ENCODE peak calls at places on chromosome 1, in five cellular contexts. R is heart left ventricle, A is cerebellum, Y is Right ventricle myocardium inferior, X is KBM-7. W is an unnamed sample.
A peak's percentile ranks its signal among the peaks of the same experiment; 100 is the strongest.

GRCh38 chr1:143699115-143699514 is 272.7 kb downstream of the FAM72C start:
- DNase-seq in Y (no peak), X (peak; percentile 47), A (no peak), R (no peak), W (peak; percentile 51)

GRCh38 chr1:230077011-230077410 is 10.0 kb downstream of the GALNT2 start:
- DNase-seq in X (no peak), Y (no peak), A (no peak), R (no peak), W (no peak)

GRCh38 chr1:75469586-75470173 is 141.2 kb downstream of the SLC44A5 start:
- DNase-seq in X (no peak), A (no peak), Y (no peak), R (no peak), W (no peak)

GRCh38 chr1:37035014-37035686 is 835 bp upstream of the GRIK3 start:
- DNase-seq in X (no peak), Y (no peak), R (no peak), A (no peak), W (no peak)

GRCh38 chr1:180040034-180040433 is 85.4 kb downstream of the CEP350 start:
- DNase-seq in A (no peak), Y (no peak), X (peak; percentile 3), R (no peak), W (no peak)

GRCh38 chr1:240309804-240310203 is 218.1 kb downstream of the FMN2 start:
- DNase-seq in R (no peak), Y (no peak), X (no peak), A (no peak), W (no peak)

GRCh38 chr1:172117800-172118199 is 276.5 kb downstream of the DNM3 start:
- DNase-seq in R (no peak), X (no peak), A (no peak), Y (no peak), W (no peak)

GRCh38 chr1:156336242-156336641 is 1.9 kb downstream of the CCT3 start:
- DNase-seq in A (no peak), X (peak; percentile 46), Y (no peak), R (no peak), W (no peak)

GRCh38 chr1:167713330-167714081 is 8.3 kb upstream of the MPZL1 start:
- DNase-seq in R (no peak), X (peak; percentile 24), A (no peak), Y (no peak), W (peak; percentile 59)

GRCh38 chr1:171769754-171770153 is 11.7 kb upstream of the METTL13 start:
- DNase-seq in X (no peak), Y (no peak), A (no peak), R (no peak), W (no peak)

GRCh38 chr1:3192359-3192758 is 123.4 kb downstream of the PRDM16 start:
- DNase-seq in R (no peak), X (no peak), Y (no peak), A (no peak), W (no peak)

GRCh38 chr1:10459185-10459584 is 9.4 kb downstream of the CORT start:
- DNase-seq in R (no peak), Y (no peak), A (no peak), X (no peak), W (no peak)

GRCh38 chr1:61157420-61157987 is 75.1 kb downstream of the NFIA start:
- DNase-seq in A (no peak), Y (no peak), R (no peak), X (peak; percentile 90), W (no peak)

GRCh38 chr1:80892452-80892995 is 908.2 kb upstream of the ADGRL2 start:
- DNase-seq in R (no peak), X (no peak), Y (no peak), A (no peak), W (no peak)